ENCODE peak calls at places on chromosomes 4 and X, in nine cellular contexts. F, J, X, T, A, H, L, Z and G are unnamed samples.

GRCh38 chr4:86015412-86016350 is 344.2 kb downstream of the MAPK10 start:
- DNase-seq in F (no peak), J (no peak), X (no peak), T (no peak), A (no peak), H (no peak), L (no peak), Z (no peak), G (no peak)

GRCh38 chr4:105679186-105679585 is 29.3 kb downstream of the INTS12 start:
- DNase-seq in F (no peak), J (no peak), X (no peak), T (no peak), A (no peak), H (peak), L (no peak), Z (no peak), G (no peak)

GRCh38 chrX:65668362-65669310 is 1.2 kb downstream of the MSN start:
- DNase-seq in F (peak), J (no peak), X (peak), T (peak), A (peak), H (peak), L (no peak), Z (peak), G (peak)

GRCh38 chr4:168575473-168575872 is 78.6 kb downstream of the PALLD start:
- DNase-seq in F (no peak), J (no peak), X (no peak), T (no peak), A (no peak), H (no peak), L (no peak), Z (no peak), G (no peak)

GRCh38 chr4:81631958-81632439 is 160.3 kb upstream of the RASGEF1B start:
- DNase-seq in F (no peak), J (peak), X (peak), T (peak), A (no peak), H (peak), L (no peak), Z (no peak), G (no peak)

GRCh38 chr4:150244600-150244999 is 166.4 kb downstream of the DCLK2 start:
- DNase-seq in F (no peak), J (peak), X (no peak), T (peak), A (no peak), H (no peak), L (peak), Z (no peak), G (no peak)

GRCh38 chrX:77938083-77938482 is 27.6 kb downstream of the ATP7A start:
- DNase-seq in F (no peak), J (no peak), X (no peak), T (no peak), A (no peak), H (no peak), L (no peak), Z (no peak), G (no peak)

GRCh38 chr4:168694669-168695068 is 197.8 kb downstream of the PALLD start:
- DNase-seq in F (no peak), J (no peak), X (no peak), T (peak), A (no peak), H (no peak), L (no peak), Z (no peak), G (no peak)

GRCh38 chr4:33063238-33063637 is 2343.1 kb downstream of the PCDH7 start:
- DNase-seq in F (no peak), J (no peak), X (no peak), T (peak), A (no peak), H (no peak), L (no peak), Z (no peak), G (no peak)